ENCODE peak calls at places on chromosomes 5 and 9, in four cellular contexts. V is tibial nerve, I is sigmoid colon, G is heart left ventricle. D is an unnamed sample. For H3K4me1 and H3K36me3, the result is how much of the 10 kb centered on the place peaks cover.

GRCh38 chr5:82991678-82992323 is 85.4 kb downstream of the TMEM167A start:
- DNase-seq in V (no peak), I (no peak), G (no peak), D (no peak)

GRCh38 chr5:74240783-74241750 is 399.5 kb downstream of the ENC1 start:
- DNase-seq in V (no peak), I (no peak), G (no peak), D (no peak)

GRCh38 chr9:97567182-97567893 is 65.8 kb downstream of the TSTD2 start:
- DNase-seq in V (no peak), I (no peak), G (no peak), D (no peak)

GRCh38 chr9:126676685-126677143 is 63.0 kb downstream of the LMX1B start:
- DNase-seq in V (no peak), I (no peak), G (no peak), D (no peak)

GRCh38 chr5:74865293-74865798 is 841 bp downstream of the FAM169A start:
- DNase-seq in V (no peak), I (no peak), G (no peak), D (no peak)

GRCh38 chr5:100762163-100762562 is 140.9 kb downstream of the ST8SIA4 start:
- DNase-seq in V (no peak), I (no peak), G (no peak), D (no peak)

GRCh38 chr9:73773896-73774295 is 622.2 kb downstream of the ANXA1 start:
- DNase-seq in V (no peak), I (no peak), G (no peak), D (no peak)

GRCh38 chr9:3894764-3895163 is 369.0 kb upstream of the RFX3 start:
- DNase-seq in V (no peak), I (no peak), G (no peak), D (no peak)

GRCh38 chr5:163509288-163510040 is 4.0 kb downstream of the MAT2B start:
- DNase-seq in V (peak), I (no peak), G (no peak), D (no peak)

GRCh38 chr5:96177303-96177869 is 215.7 kb upstream of the ELL2 start:
- DNase-seq in V (no peak), I (no peak), G (no peak), D (no peak)

GRCh38 chr5:91311697-91312501 is 71.2 kb downstream of the ARRDC3 start:
- DNase-seq in V (peak), I (peak), G (peak), D (peak)

GRCh38 chr5:149040421-149040820 is 22.4 kb downstream of the SH3TC2 start:
- DNase-seq in V (no peak), I (no peak), G (no peak), D (no peak)

GRCh38 chr9:37100317-37100716 is 20.1 kb upstream of the ZCCHC7 start:
- DNase-seq in V (no peak), I (no peak), G (no peak), D (no peak)

GRCh38 chr5:18882162-18882561 is 1105.8 kb downstream of the CDH18 start:
- DNase-seq in V (no peak), I (no peak), G (no peak), D (no peak)

GRCh38 chr5:177491429-177491945 is 5.9 kb downstream of the PDLIM7 start:
- DNase-seq in V (no peak), I (no peak), G (no peak), D (no peak)

GRCh38 chr5:43000914-43001313 is 39.2 kb downstream of the ANXA2R start:
- DNase-seq in V (no peak), I (no peak), G (no peak), D (no peak)

GRCh38 chr5:170523129-170523497 is 19.3 kb downstream of the KCNIP1 start:
- DNase-seq in V (no peak), I (no peak), G (no peak), D (no peak)

GRCh38 chr9:16521868-16522381 is 348.5 kb downstream of the BNC2 start:
- DNase-seq in V (peak), I (peak), G (peak), D (no peak)

GRCh38 chr5:151063136-151063544 is 17.7 kb downstream of the TNIP1 start:
- DNase-seq in V (peak), I (no peak), G (peak), D (no peak)

GRCh38 chr9:123534336-123534735 is 178.3 kb downstream of the CRB2 start:
- DNase-seq in V (no peak), I (no peak), G (no peak), D (no peak)

GRCh38 chr5:174229640-174230350 is 184.3 kb downstream of the NSG2 start:
- DNase-seq in V (no peak), I (no peak), G (no peak), D (no peak)

GRCh38 chr5:96088676-96089075 is 127.0 kb upstream of the ELL2 start:
- DNase-seq in V (no peak), I (no peak), G (no peak), D (no peak)

GRCh38 chr5:81749562-81750307 is 1.2 kb downstream of the SSBP2 start:
- DNase-seq in V (no peak), I (peak), G (peak), D (peak)

GRCh38 chr5:30809907-30810306 is 383.6 kb upstream of the CDH6 start:
- DNase-seq in V (no peak), I (no peak), G (no peak), D (no peak)

GRCh38 chr9:73093740-73094379 is 57.8 kb upstream of the ANXA1 start:
- DNase-seq in V (no peak), I (no peak), G (no peak), D (no peak)

GRCh38 chr9:5052858-5053257 is 67.8 kb downstream of the JAK2 start:
- DNase-seq in V (no peak), I (no peak), G (no peak), D (no peak)

GRCh38 chr5:76555717-76556116 is 67.5 kb downstream of the F2RL2 start:
- DNase-seq in V (no peak), I (no peak), G (no peak), D (no peak)

GRCh38 chr5:10690460-10690859 is 70.6 kb downstream of the DAP start:
- DNase-seq in V (no peak), I (no peak), G (no peak), D (no peak)

GRCh38 chr5:66144799-66145390 is 795 bp downstream of the SREK1 start:
- DNase-seq in V (no peak), I (no peak), G (no peak), D (no peak)

GRCh38 chr9:1071730-1072129 is 21.6 kb downstream of the DMRT2 start:
- DNase-seq in V (no peak), I (no peak), G (no peak), D (no peak)

GRCh38 chr9:98031169-98031568 is 25.4 kb upstream of the NANS start:
- DNase-seq in V (no peak), I (no peak), G (no peak), D (no peak)

GRCh38 chr5:142587354-142587965 is 98.4 kb downstream of the FGF1 start:
- DNase-seq in V (peak), I (no peak), G (no peak), D (no peak)

GRCh38 chr5:139670369-139671095 is 22.4 kb downstream of the CXXC5 start:
- DNase-seq in V (no peak), I (no peak), G (no peak), D (peak)

GRCh38 chr5:139668924-139669680 is 21.0 kb downstream of the CXXC5 start:
- DNase-seq in V (no peak), I (no peak), G (no peak), D (no peak)

GRCh38 chr5:139668064-139668880 is 20.1 kb downstream of the CXXC5 start:
- DNase-seq in V (no peak), I (no peak), G (peak), D (no peak)

GRCh38 chr5:139671096-139671841 is 23.1 kb downstream of the CXXC5 start:
- DNase-seq in V (no peak), I (no peak), G (peak), D (no peak)

GRCh38 chr5:139669681-139670368 is 21.7 kb downstream of the CXXC5 start:
- DNase-seq in V (no peak), I (no peak), G (peak), D (peak)
- TF ChIP-seq POLR2A in V (no peak), I (no peak), G (peak), D (no peak)

GRCh38 chr9:99403371-99403770 is 181.3 kb downstream of the SEC61B start:
- DNase-seq in V (no peak), I (no peak), G (no peak), D (no peak)
- H3K4me1 ChIP-seq in V (under half), I (under half), G (under half), D (under half)

GRCh38 chr5:179162351-179163235 is 102.4 kb downstream of the ZNF354C start:
- DNase-seq in V (no peak), I (peak), G (no peak), D (no peak)
- H3K36me3 ChIP-seq in V (under half), I (under half), G (under half), D (under half)

GRCh38 chr9:121253821-121254471 is 14.0 kb upstream of the GSN start:
- DNase-seq in V (no peak), I (no peak), G (no peak), D (no peak)

GRCh38 chr9:121253162-121253561 is 14.8 kb upstream of the GSN start:
- DNase-seq in V (no peak), I (no peak), G (no peak), D (no peak)

GRCh38 chr9:121246821-121247511 is 21.0 kb upstream of the GSN start:
- DNase-seq in V (no peak), I (no peak), G (no peak), D (no peak)

GRCh38 chr9:121249563-121249962 is 18.4 kb upstream of the GSN start:
- DNase-seq in V (no peak), I (no peak), G (no peak), D (no peak)

GRCh38 chr9:121252104-121252851 is 15.7 kb upstream of the GSN start:
- DNase-seq in V (no peak), I (no peak), G (no peak), D (no peak)
- TF ChIP-seq POLR2A in V (no peak), I (no peak), G (no peak), D (no peak)

DNA sequence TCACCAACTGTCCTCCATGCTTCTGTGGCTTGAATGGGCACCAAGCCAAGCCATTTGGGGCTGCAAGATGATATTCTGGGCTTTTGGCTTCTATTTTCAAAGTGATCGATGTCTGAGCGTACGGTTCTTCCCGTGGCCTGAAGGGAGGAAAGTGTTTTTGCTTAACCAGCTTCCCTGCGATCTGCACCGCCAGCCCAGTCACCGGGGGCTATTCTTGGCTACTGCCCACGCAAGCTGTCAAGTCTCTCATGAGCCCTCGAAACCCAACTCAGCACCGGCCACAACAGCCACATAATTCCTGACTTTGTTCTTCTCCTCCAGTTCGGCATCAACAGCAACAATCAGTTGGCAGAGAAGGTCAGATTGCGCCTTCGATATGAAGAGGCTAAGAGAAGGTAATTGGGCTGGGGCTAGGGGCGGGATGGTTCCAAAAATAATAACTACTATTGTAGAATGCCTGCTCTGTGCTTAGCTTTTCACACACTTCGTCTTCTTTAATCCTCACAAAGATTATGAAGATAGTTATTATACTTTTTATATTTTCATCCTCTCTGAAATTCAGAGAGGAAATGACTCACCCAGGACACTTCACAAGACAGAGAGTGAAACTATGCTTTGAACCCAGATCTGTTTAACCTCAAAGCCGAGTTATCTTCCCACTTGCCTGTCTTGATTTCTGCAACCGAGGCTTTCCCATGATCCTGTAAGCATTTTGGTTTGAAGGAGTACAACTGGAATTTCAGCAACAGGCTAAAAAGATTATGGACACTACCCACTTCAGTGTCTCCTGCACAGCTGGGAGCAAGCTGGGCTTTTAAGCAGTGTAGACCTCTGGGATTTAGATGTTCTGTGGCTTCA is 76.4 kb upstream of the RARS1 start:
- DNase-seq in V (no peak), I (peak), G (peak), D (no peak)
- H3K4me1 ChIP-seq in V (under half), I (under half), G (under half), D (under half)

GRCh38 chr9:107334103-107334776 is 51.2 kb downstream of the RAD23B start:
- DNase-seq in V (no peak), I (no peak), G (no peak), D (no peak)

GRCh38 chr9:107332883-107333282 is 49.8 kb downstream of the RAD23B start:
- DNase-seq in V (no peak), I (no peak), G (no peak), D (no peak)

GRCh38 chr9:107336718-107337360 is 53.8 kb downstream of the RAD23B start:
- DNase-seq in V (no peak), I (no peak), G (no peak), D (no peak)

GRCh38 chr9:107333363-107333762 is 50.3 kb downstream of the RAD23B start:
- DNase-seq in V (no peak), I (no peak), G (no peak), D (no peak)

DNA sequence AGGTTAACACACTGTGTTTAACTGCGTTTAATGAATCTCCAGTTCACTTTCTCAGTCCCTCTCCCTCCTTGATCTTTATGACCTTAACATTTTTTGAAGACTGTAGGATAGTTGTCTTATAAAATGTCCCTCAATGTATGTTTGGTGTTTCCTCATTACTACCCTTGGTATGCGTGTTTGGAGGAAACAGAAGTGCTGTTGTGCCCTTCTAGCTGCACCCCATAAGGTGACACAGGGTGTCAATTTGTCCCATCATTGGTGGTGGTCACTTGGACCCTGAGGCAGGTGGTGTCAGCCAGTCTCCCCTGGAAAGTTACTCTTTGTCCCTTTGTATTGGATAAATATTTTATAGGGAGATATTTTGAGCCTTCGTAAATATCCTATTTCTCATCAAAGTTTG is 52.3 kb downstream of the RAD23B start:
- DNase-seq in V (no peak), I (no peak), G (no peak), D (no peak)
- H3K36me3 ChIP-seq in V (under half), I (under half), G (under half), D (under half)

DNA sequence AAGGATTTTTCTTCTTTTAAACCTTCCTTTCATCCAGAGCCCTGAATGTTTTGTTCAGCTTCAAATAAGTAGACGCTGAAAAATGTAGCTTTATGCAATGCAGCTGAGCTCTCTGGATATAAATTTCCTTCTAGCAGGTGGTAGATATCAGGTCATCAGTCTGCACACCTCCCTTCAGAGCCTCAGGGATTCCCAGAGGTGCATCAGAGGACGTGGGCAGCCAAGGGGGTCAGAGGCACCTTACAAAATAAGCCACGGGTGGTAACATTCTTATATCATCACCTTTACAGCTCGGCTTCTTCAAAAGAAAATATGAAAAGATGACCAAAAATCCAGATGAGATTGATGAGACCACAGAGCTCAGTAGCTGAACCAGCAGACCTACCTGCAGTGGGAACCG is 19.3 kb downstream of the MOCS2 start:
- DNase-seq in V (no peak), I (no peak), G (no peak), D (no peak)
- TF ChIP-seq POLR2A in V (no peak), I (no peak), G (no peak), D (no peak)

GRCh38 chr5:124703995-124704394 is 42.4 kb downstream of the ZNF608 start:
- DNase-seq in V (no peak), I (no peak), G (no peak), D (no peak)
- H3K4me1 ChIP-seq in V (under half), I (under half), G (half or more), D (under half)

GRCh38 chr9:131575946-131576853 is 30.9 kb downstream of the PRRT1B start:
- DNase-seq in V (no peak), I (no peak), G (no peak), D (no peak)
- H3K36me3 ChIP-seq in V (under half), I (under half), G (half or more), D (under half)